ENCODE peak calls at places on chromosomes 11 and 22, in ten cellular contexts. P is frontal cortex; A is HT-29; J is right lobe of liver; L is activated naive CD4-positive, alpha-beta T cell treated with anti-CD3 and anti-CD28 coated beads, Interleukin-2, amount 50 U/mL, for 16 hours; M is T-helper 9 cell; F is activated CD4-positive, alpha-beta T cell treated with anti-CD3 and anti-CD28 coated beads for 24 hours; T is EH; B is iPS-NIHi11; K is stimulated activated CD8-positive, alpha-beta memory T cell treated with anti-CD3 and anti-CD28 coated beads, Interleukin-15, amount 100 ng/mL, for 24 hours. W is an unnamed sample.

GRCh38 chr11:120893431-120894206 is 130.3 kb upstream of the TBCEL start:
- DNase-seq in P (no peak), A (no peak), J (no peak), L (no peak), M (no peak), F (no peak), T (no peak), B (no peak), K (no peak), W (no peak)

GRCh38 chr11:108512706-108513105 is 14.5 kb upstream of the POGLUT3 start:
- DNase-seq in P (no peak), A (no peak), J (no peak), L (no peak), M (no peak), F (no peak), T (peak; percentile 8), B (no peak), K (no peak), W (no peak)

GRCh38 chr11:126310229-126310991 is 6.5 kb downstream of the DCPS start:
- DNase-seq in P (peak; percentile 61), A (peak; percentile 96), J (peak; percentile 69), L (peak; percentile 57), M (peak; percentile 26), F (peak; percentile 27), T (peak; percentile 82), B (peak; percentile 83), K (no peak), W (peak; percentile 70)

GRCh38 chr22:17945851-17946690 is 78.3 kb downstream of the MICAL3 start:
- DNase-seq in P (no peak), A (no peak), J (no peak), L (no peak), M (no peak), F (no peak), T (no peak), B (no peak), K (no peak), W (no peak)

GRCh38 chr11:86161373-86162255 is 82.9 kb upstream of the EED start:
- DNase-seq in P (no peak), A (no peak), J (no peak), L (no peak), M (no peak), F (no peak), T (no peak), B (no peak), K (no peak), W (no peak)

GRCh38 chr11:107651672-107652071 is 60.2 kb downstream of the SLN start:
- DNase-seq in P (no peak), A (no peak), J (no peak), L (no peak), M (no peak), F (no peak), T (peak; percentile 3), B (peak; percentile 17), K (no peak), W (no peak)

GRCh38 chr11:10303558-10304363 is 1.1 kb upstream of the ADM start:
- DNase-seq in P (peak; percentile 42), A (peak; percentile 82), J (peak; percentile 68), L (peak; percentile 37), M (no peak), F (no peak), T (peak; percentile 87), B (no peak), K (no peak), W (peak; percentile 68)

GRCh38 chr11:94325681-94326080 is 21.3 kb downstream of the IZUMO1R start:
- DNase-seq in P (no peak), A (peak; percentile 75), J (peak; percentile 30), L (peak; percentile 27), M (peak; percentile 22), F (peak; percentile 1), T (peak; percentile 34), B (peak; percentile 83), K (no peak), W (peak; percentile 17)

GRCh38 chr11:122679441-122679840 is 23.9 kb downstream of the UBASH3B start:
- DNase-seq in P (no peak), A (no peak), J (no peak), L (no peak), M (no peak), F (no peak), T (no peak), B (no peak), K (no peak), W (no peak)

GRCh38 chr11:10305262-10305963 is 540 bp downstream of the ADM start:
- DNase-seq in P (peak; percentile 38), A (peak; percentile 71), J (peak; percentile 61), L (peak; percentile 28), M (no peak), F (no peak), T (peak; percentile 35), B (no peak), K (no peak), W (no peak)

GRCh38 chr11:100890779-100891178 is 203.7 kb downstream of the ARHGAP42 start:
- DNase-seq in P (no peak), A (no peak), J (no peak), L (no peak), M (no peak), F (no peak), T (peak; percentile 98), B (no peak), K (no peak), W (no peak)

GRCh38 chr11:2685566-2686359 is 14.0 kb downstream of the KCNQ1OT1 start:
- DNase-seq in P (no peak), A (no peak), J (no peak), L (no peak), M (no peak), F (no peak), T (no peak), B (no peak), K (no peak), W (no peak)

GRCh38 chr11:34234086-34234740 is 123.6 kb downstream of the ABTB2 start:
- DNase-seq in P (no peak), A (peak; percentile 84), J (no peak), L (peak; percentile 81), M (peak; percentile 58), F (peak; percentile 67), T (peak; percentile 55), B (peak; percentile 71), K (peak; percentile 34), W (peak; percentile 35)

GRCh38 chr22:29702931-29703594 is 16.7 kb upstream of the CABP7 start:
- DNase-seq in P (no peak), A (no peak), J (no peak), L (no peak), M (no peak), F (no peak), T (no peak), B (no peak), K (no peak), W (no peak)